ENCODE peak calls at places on chromosomes 12 and 14, in seven cellular contexts. R is neural progenitor cell, K is HCT116, D is PC-3, Q is colonic mucosa, Y is mesendoderm, F is fibroblast of lung. V is an unnamed sample.

GRCh38 chr12:106107566-106107965 is 31.2 kb downstream of the NUAK1 start:
- DNase-seq in F (no peak), R (no peak), K (no peak), Q (no peak), D (peak), Y (no peak), V (no peak)

GRCh38 chr12:85711735-85712390 is 124.3 kb downstream of the RASSF9 start:
- DNase-seq in K (no peak), R (no peak), Q (peak), F (peak), D (no peak), Y (no peak), V (no peak)

GRCh38 chr14:96592591-96593388 is 90.6 kb downstream of the PAPOLA start:
- DNase-seq in K (no peak), D (no peak), F (peak), Y (no peak), R (no peak), Q (peak), V (no peak)

GRCh38 chr14:101810897-101811620 is 49.5 kb downstream of the PPP2R5C start:
- DNase-seq in K (no peak), Y (no peak), D (peak), F (peak), Q (no peak), R (no peak), V (no peak)

GRCh38 chr14:89509891-89510290 is 92.9 kb upstream of the FOXN3 start:
- DNase-seq in K (no peak), Q (no peak), D (no peak), F (peak), R (no peak), Y (peak), V (no peak)

GRCh38 chr12:102107970-102108369 is 11.9 kb downstream of the NUP37 start:
- DNase-seq in D (no peak), Y (no peak), Q (no peak), R (no peak), F (no peak), K (no peak), V (no peak)

GRCh38 chr12:106417926-106418910 is 60.7 kb downstream of the POLR3B start:
- DNase-seq in R (no peak), F (peak), Y (peak), K (peak), D (peak), Q (no peak), V (no peak)

GRCh38 chr12:69687390-69687789 is 11.7 kb downstream of the BEST3 start:
- DNase-seq in R (no peak), D (no peak), Y (no peak), K (no peak), Q (no peak), F (peak), V (no peak)

GRCh38 chr12:42023733-42024494 is 120.8 kb downstream of the GXYLT1 start:
- DNase-seq in K (peak), D (peak), F (peak), Y (peak), Q (peak), R (peak), V (no peak)

GRCh38 chr12:46959484-46959883 is 119.9 kb upstream of the PCED1B start:
- DNase-seq in Q (no peak), F (peak), D (peak), Y (no peak), R (no peak), K (peak), V (no peak)

GRCh38 chr12:6384499-6385436 is 806 bp downstream of the LTBR start:
- DNase-seq in K (no peak), D (no peak), Y (no peak), Q (peak), R (no peak), F (no peak), V (no peak)
- H3K9ac ChIP-seq in K (peak), D (peak), Y (peak), Q (peak), R (no peak), F (peak), V (peak)

GRCh38 chr12:54390176-54390667 is 5.7 kb upstream of the ZNF385A start:
- DNase-seq in Y (peak), Q (no peak), D (no peak), F (no peak), K (no peak), R (peak), V (no peak)
- H3K9ac ChIP-seq in Y (peak), Q (no peak), D (no peak), F (no peak), K (no peak), R (no peak), V (peak)

DNA sequence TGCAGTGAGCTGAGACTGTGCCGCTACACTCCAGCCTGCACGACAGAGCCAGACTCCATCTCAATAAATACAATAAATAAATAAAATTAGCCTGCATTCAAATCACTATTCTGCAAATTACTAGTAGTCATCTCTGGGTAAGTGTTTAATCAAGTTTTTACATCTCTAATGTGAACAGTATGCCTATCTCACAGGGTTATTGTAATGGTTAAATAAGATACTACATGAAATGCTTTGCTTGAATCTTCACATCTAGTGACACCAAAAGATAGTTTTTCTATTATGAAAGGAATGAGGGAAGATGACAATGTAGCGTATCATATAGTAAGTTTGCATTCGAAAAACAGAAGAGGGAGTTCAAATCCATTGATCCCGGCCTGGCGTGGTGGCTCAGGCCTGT is 2.1 kb downstream of the SRSF9 start:
- DNase-seq in F (no peak), K (no peak), Y (no peak), R (no peak), D (no peak), Q (no peak), V (no peak)
- H3K9ac ChIP-seq in F (no peak), K (no peak), Y (peak), R (no peak), D (no peak), Q (no peak), V (no peak)

DNA sequence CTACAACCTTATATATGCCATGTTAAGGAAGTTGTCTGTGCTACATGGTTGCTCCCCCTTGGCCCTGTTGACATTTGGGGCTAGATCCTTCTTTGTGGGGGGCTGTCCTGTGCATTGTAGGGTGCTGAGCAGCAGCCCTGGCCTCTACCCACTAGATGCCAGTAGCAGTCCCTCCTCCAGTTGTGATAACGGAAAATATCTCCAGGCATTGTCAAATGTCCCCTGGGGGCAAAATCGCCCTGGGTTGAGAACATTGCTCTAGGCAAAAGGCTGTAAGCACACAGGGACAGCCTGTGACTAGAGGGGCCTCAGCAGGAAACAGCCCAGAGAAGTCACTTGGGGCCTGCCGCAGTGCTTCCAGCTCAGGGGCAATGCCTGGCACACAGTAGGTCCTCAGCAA is 1100.3 kb downstream of the BCL11B start:
- DNase-seq in D (no peak), Y (peak), Q (no peak), F (no peak), K (no peak), R (no peak), V (no peak)
- H3K9ac ChIP-seq in D (no peak), Y (no peak), Q (no peak), F (no peak), K (no peak), R (no peak), V (no peak)